ENCODE peak calls at places on chromosomes 7 and 10, in eight cellular contexts. K, T, M, Q, Y, I, N and U are unnamed samples.

GRCh38 chr7:19621740-19622139 is 87.1 kb downstream of the POLR1F start:
- DNase-seq in Y (no peak), Q (no peak), K (no peak), N (no peak), I (peak), M (no peak), T (no peak), U (no peak)

GRCh38 chr10:21946946-21947345 is 56.6 kb downstream of the DNAJC1 start:
- DNase-seq in N (no peak), Q (no peak), T (no peak), K (no peak), Y (no peak), I (no peak), M (no peak), U (no peak)

GRCh38 chr7:19016140-19016539 is 101.3 kb downstream of the TWIST1 start:
- DNase-seq in Y (no peak), N (peak), Q (peak), I (peak), K (peak), T (no peak), M (peak), U (no peak)

GRCh38 chr7:24200407-24200806 is 83.6 kb upstream of the NPY start:
- DNase-seq in Y (no peak), Q (no peak), N (no peak), M (no peak), K (peak), I (no peak), T (no peak), U (no peak)

GRCh38 chr7:99010281-99010680 is 131.9 kb downstream of the TRRAP start:
- DNase-seq in N (no peak), Y (no peak), T (no peak), M (peak), I (no peak), K (no peak), Q (no peak), U (no peak)

GRCh38 chr7:94056796-94057207 is 52.6 kb upstream of the BET1 start:
- DNase-seq in N (no peak), M (peak), T (no peak), Y (no peak), I (peak), Q (peak), K (peak), U (peak)

GRCh38 chr10:97319671-97320479 is 804 bp downstream of the FRAT1 start:
- DNase-seq in T (peak), I (no peak), M (no peak), K (peak), Y (no peak), N (peak), Q (no peak), U (no peak)

GRCh38 chr10:76615049-76615448 is 1022.6 kb downstream of the KCNMA1 start:
- DNase-seq in Q (no peak), Y (no peak), I (no peak), N (no peak), T (no peak), M (no peak), K (no peak), U (no peak)

GRCh38 chr7:70788276-70788675 is 343.7 kb upstream of the GALNT17 start:
- DNase-seq in T (no peak), I (no peak), Q (no peak), N (no peak), M (no peak), K (no peak), Y (no peak), U (no peak)

GRCh38 chr7:25624837-25625236 is 396.6 kb upstream of the NPVF start:
- DNase-seq in Q (peak), I (peak), K (no peak), Y (peak), N (no peak), M (peak), T (no peak), U (no peak)

GRCh38 chr7:37081436-37081835 is 357.1 kb upstream of the AOAH start:
- DNase-seq in T (no peak), K (peak), N (peak), Q (peak), I (no peak), Y (no peak), M (no peak), U (no peak)

GRCh38 chr10:61780732-61781131 is 118.0 kb downstream of the CABCOCO1 start:
- DNase-seq in K (no peak), N (no peak), Y (no peak), I (no peak), Q (no peak), T (no peak), M (no peak), U (no peak)

GRCh38 chr10:21406595-21407218 is 118.8 kb downstream of the SKIDA1 start:
- DNase-seq in T (no peak), K (peak), Y (no peak), N (peak), I (peak), M (peak), Q (peak), U (no peak)

GRCh38 chr10:74208081-74208480 is 57.1 kb downstream of the ADK start:
- DNase-seq in K (no peak), N (no peak), Q (no peak), T (peak), M (no peak), I (no peak), Y (no peak), U (no peak)

GRCh38 chr7:66211429-66211828 is 6.3 kb downstream of the TPST1 start:
- DNase-seq in N (no peak), Y (no peak), K (no peak), T (no peak), I (peak), Q (peak), M (peak), U (no peak)

GRCh38 chr10:132344386-132344785 is 12.4 kb downstream of the LRRC27 start:
- DNase-seq in T (no peak), M (no peak), Q (no peak), N (no peak), K (no peak), Y (no peak), I (no peak), U (no peak)

GRCh38 chr7:169165-169853 is 23.1 kb upstream of the FAM20C start:
- DNase-seq in T (peak), Q (no peak), I (no peak), M (no peak), Y (no peak), N (no peak), K (no peak), U (no peak)

GRCh38 chr7:43700059-43700501 is 29.2 kb downstream of the COA1 start:
- DNase-seq in N (peak), K (peak), Q (peak), Y (no peak), T (no peak), I (no peak), M (peak), U (no peak)

GRCh38 chr10:47349516-47349915 is 1.4 kb downstream of the RBP3 start:
- DNase-seq in Q (no peak), I (no peak), Y (no peak), K (no peak), T (no peak), M (no peak), N (no peak), U (no peak)

GRCh38 chr10:104478380-104478779 is 124.7 kb downstream of the CFAP58 start:
- DNase-seq in K (no peak), Q (no peak), T (no peak), Y (no peak), N (no peak), M (no peak), I (no peak), U (no peak)

GRCh38 chr7:42262907-42263466 is 26.0 kb upstream of the GLI3 start:
- DNase-seq in I (no peak), Q (peak), K (peak), Y (no peak), T (no peak), N (no peak), M (peak), U (no peak)

GRCh38 chr7:2386964-2387669 is 16.3 kb upstream of the CHST12 start:
- DNase-seq in K (no peak), Q (no peak), N (peak), T (no peak), I (no peak), M (no peak), Y (no peak), U (no peak)

GRCh38 chr7:36119005-36119711 is 33.9 kb upstream of the EEPD1 start:
- DNase-seq in Y (no peak), T (no peak), I (peak), K (peak), M (peak), N (peak), Q (peak), U (no peak)

GRCh38 chr7:132065193-132065972 is 509.0 kb upstream of the PODXL start:
- DNase-seq in K (peak), T (no peak), Q (peak), I (peak), M (peak), N (peak), Y (peak), U (peak)

GRCh38 chr7:126930166-126930565 is 322.6 kb downstream of the GRM8 start:
- DNase-seq in N (no peak), Y (no peak), T (no peak), Q (no peak), K (no peak), M (no peak), I (no peak), U (no peak)

GRCh38 chr10:126661841-126662520 is 8.5 kb downstream of the C10orf90 start:
- DNase-seq in T (no peak), N (no peak), Q (peak), Y (no peak), M (peak), I (peak), K (no peak), U (no peak)

GRCh38 chr7:30761214-30762156 is 9.6 kb downstream of the INMT start:
- DNase-seq in N (peak), Q (peak), T (no peak), I (no peak), Y (no peak), M (no peak), K (no peak), U (no peak)

GRCh38 chr10:14356921-14357320 is 26.2 kb upstream of the FRMD4A start:
- DNase-seq in M (peak), Y (no peak), I (peak), T (no peak), Q (peak), K (no peak), N (no peak), U (no peak)

GRCh38 chr10:74888947-74889661 is 62.7 kb downstream of the KAT6B start:
- DNase-seq in K (peak), N (no peak), Y (no peak), M (no peak), T (no peak), I (no peak), Q (no peak), U (peak)

GRCh38 chr7:98943336-98943735 is 65.0 kb downstream of the TRRAP start:
- DNase-seq in I (no peak), N (no peak), Q (no peak), T (no peak), M (no peak), K (no peak), Y (no peak), U (no peak)

GRCh38 chr7:130513447-130513846 is 21.6 kb downstream of the MEST start:
- DNase-seq in Q (no peak), I (no peak), N (no peak), T (no peak), Y (no peak), M (no peak), K (no peak), U (peak)

GRCh38 chr10:124403548-124403947 is 15.2 kb downstream of the OAT start:
- DNase-seq in T (no peak), N (peak), K (peak), Y (no peak), I (peak), Q (peak), M (peak), U (peak)

GRCh38 chr10:55668326-55668922 is 692.6 kb downstream of the ZWINT start:
- DNase-seq in T (no peak), I (no peak), N (no peak), K (peak), Y (no peak), M (no peak), Q (no peak), U (no peak)

GRCh38 chr7:7911339-7911738 is 57.3 kb upstream of the GLCCI1 start:
- DNase-seq in M (peak), Q (peak), Y (no peak), N (no peak), T (no peak), K (no peak), I (peak), U (no peak)

GRCh38 chr7:497346-497745 is 22.3 kb downstream of the PDGFA start:
- DNase-seq in M (no peak), T (peak), K (no peak), Y (no peak), Q (no peak), I (no peak), N (no peak), U (no peak)

GRCh38 chr10:13183625-13184024 is 22.3 kb downstream of the MCM10 start:
- DNase-seq in T (no peak), Y (no peak), I (no peak), N (no peak), K (no peak), Q (no peak), M (no peak), U (no peak)

GRCh38 chr7:23337374-23337773 is 38.2 kb downstream of the MALSU1 start:
- DNase-seq in I (no peak), M (no peak), Y (no peak), T (no peak), N (no peak), K (no peak), Q (no peak), U (no peak)

GRCh38 chr7:82234457-82235049 is 209.0 kb downstream of the CACNA2D1 start:
- DNase-seq in N (peak), K (peak), Y (no peak), Q (peak), T (no peak), I (no peak), M (peak), U (no peak)

GRCh38 chr10:7756360-7756992 is 31.3 kb downstream of the KIN start:
- DNase-seq in T (no peak), K (peak), Q (peak), N (peak), M (peak), I (peak), Y (no peak), U (no peak)

DNA sequence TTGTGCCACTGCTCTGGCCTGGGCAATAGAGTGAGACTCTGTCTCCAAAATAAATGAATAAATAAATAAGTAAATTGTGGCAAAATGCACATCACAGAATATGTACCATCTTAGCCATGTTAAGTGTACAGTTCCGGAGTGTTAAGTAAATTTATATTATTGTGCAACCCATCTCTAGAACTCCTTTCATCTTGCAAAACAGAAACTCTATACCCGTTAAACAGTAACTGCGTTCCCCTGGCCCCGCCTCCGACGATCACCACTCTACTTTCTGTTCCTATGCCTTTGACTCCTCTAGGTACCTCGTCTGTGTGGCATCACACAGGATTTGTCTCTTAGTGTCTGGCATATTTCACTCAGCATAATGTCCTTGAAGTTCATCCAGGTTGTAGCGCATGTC is 356.4 kb upstream of the FOXK1 start:
- DNase-seq in M (no peak), N (no peak), Q (no peak), Y (no peak), I (no peak), T (no peak), K (no peak), U (no peak)
- TF ChIP-seq CTCF in M (no peak), N (no peak), Q (no peak), Y (no peak), I (no peak), T (no peak), K (no peak), U (no peak)

GRCh38 chr7:151637781-151638261 is 118.1 kb upstream of the RHEB start:
- DNase-seq in K (no peak), Y (no peak), M (peak), Q (peak), T (no peak), I (peak), N (no peak), U (no peak)
- H3K4me3 ChIP-seq in K (no peak), Y (no peak), M (no peak), Q (no peak), T (no peak), I (no peak), N (no peak), U (no peak)

GRCh38 chr10:100942229-100942628 is 27.1 kb upstream of the SEMA4G start:
- DNase-seq in M (no peak), K (no peak), I (no peak), N (no peak), T (no peak), Y (no peak), Q (no peak), U (no peak)

GRCh38 chr10:100948916-100949315 is 20.4 kb upstream of the SEMA4G start:
- DNase-seq in M (no peak), T (no peak), Y (no peak), N (no peak), Q (no peak), I (no peak), K (no peak), U (no peak)

GRCh38 chr10:100939763-100940344 is 27.1 kb downstream of the SLF2 start:
- DNase-seq in I (no peak), K (no peak), Y (no peak), M (peak), T (no peak), N (no peak), Q (no peak), U (no peak)

GRCh38 chr10:100943508-100943907 is 25.8 kb upstream of the SEMA4G start:
- DNase-seq in I (no peak), N (no peak), K (no peak), Y (no peak), T (no peak), Q (no peak), M (no peak), U (no peak)

DNA sequence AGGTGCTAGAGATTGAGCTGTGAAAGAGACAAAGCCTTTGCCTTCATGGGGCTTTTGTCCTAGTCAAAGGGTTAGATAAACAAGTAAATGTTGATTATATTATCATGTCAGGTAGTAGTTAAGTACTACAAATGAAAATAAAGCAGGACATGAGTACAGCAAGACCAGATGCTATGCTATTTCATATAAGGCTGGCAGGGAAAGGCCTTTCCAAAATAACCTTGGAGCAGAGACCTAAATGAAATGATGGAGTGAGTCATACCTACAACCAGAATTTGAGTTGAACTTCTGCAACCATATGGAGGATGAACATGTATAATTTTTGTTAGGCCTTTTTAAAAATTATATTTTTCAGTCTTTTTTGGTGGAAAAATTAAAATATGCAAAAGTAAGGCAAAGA is 23.6 kb upstream of the SEMA4G start:
- DNase-seq in N (no peak), Q (no peak), Y (no peak), M (no peak), I (no peak), T (no peak), K (no peak), U (no peak)
- TF ChIP-seq CTCF in N (no peak), Q (no peak), Y (no peak), M (no peak), I (no peak), T (no peak), K (no peak), U (no peak)

GRCh38 chr10:122162566-122163181 is 108.4 kb upstream of the BTBD16 start:
- DNase-seq in Q (no peak), N (no peak), T (no peak), M (no peak), Y (no peak), I (no peak), K (no peak), U (no peak)
- H3K4me3 ChIP-seq in Q (peak), N (peak), T (no peak), M (peak), Y (no peak), I (peak), K (peak), U (no peak)

GRCh38 chr7:28885771-28886170 is 72.4 kb downstream of the TRIL start:
- DNase-seq in Y (no peak), Q (no peak), N (no peak), T (no peak), M (no peak), I (no peak), K (no peak), U (no peak)

GRCh38 chr7:28879105-28879504 is 79.0 kb downstream of the TRIL start:
- DNase-seq in N (no peak), Q (no peak), Y (no peak), I (no peak), M (peak), T (no peak), K (no peak), U (no peak)

DNA sequence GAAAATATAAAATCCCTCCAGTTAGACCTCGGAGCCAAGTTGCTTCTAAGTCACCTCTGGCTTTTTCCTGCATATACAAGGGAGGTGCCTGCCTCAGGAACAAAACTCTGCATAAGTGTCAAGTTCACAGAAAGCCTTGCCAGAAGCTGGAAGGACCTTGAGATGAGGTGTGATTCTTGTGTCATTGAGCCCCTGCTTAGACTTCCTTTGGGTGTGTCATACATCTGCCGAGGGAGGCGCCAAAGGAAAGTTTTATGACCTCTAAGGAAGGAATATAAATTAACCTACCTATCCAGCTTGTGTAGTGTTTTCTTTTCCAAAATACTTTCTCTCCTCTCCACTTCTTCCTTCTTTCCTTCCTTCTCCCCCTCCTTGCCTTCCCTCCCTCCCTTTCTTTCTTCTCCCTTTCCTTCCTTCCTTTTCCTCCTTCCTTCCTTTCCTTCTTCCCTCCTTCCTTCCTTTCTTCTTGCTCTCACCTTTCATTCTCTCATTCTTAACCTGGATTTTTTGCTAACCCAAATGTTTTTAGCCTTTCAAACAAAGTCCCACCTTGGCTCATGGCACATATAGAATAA is 75.1 kb downstream of the TRIL start:
- DNase-seq in N (no peak), I (no peak), T (no peak), Y (no peak), M (no peak), K (no peak), Q (no peak), U (no peak)
- TF ChIP-seq CTCF in N (no peak), I (no peak), T (no peak), Y (no peak), M (no peak), K (no peak), Q (no peak), U (no peak)

GRCh38 chr7:140200102-140200989 is 23.6 kb upstream of the KDM7A start:
- DNase-seq in T (no peak), I (peak), N (peak), K (no peak), Q (peak), Y (peak), M (peak), U (no peak)
- H3K4me3 ChIP-seq in T (no peak), I (peak), N (no peak), K (no peak), Q (no peak), Y (no peak), M (no peak), U (no peak)

DNA sequence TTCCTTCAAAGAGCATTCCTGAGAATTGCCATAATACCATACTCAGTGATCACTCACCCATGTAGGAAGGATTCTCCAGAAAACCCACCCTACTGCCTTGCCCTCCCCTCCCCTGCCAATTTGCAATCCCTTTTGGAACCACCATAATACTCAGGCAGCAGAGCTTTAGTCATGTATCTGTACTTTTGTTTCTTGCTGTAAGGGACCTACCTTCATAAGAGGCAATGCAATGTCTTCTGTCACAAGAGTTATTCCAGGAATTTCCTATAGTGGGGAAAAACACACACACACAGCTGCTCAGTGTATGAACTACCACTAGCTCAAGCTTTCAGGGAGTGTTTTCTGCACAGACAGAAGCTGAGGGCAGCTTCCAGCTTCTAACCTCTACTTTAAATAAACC is 67.0 kb downstream of the GSAP start:
- DNase-seq in N (peak), Y (no peak), I (no peak), K (no peak), M (no peak), Q (peak), T (no peak), U (no peak)
- TF ChIP-seq CTCF in N (no peak), Y (no peak), I (no peak), K (no peak), M (no peak), Q (peak), T (no peak), U (peak)